ENCODE peak calls at places on chromosome 20, in ten cellular contexts. A, F, M, V, U, P, B, X, S and E are unnamed samples.

GRCh38 chr20:9068896-9069663 is at the start of gene PLCB4:
- DNase-seq in V (peak; percentile 78), P (no peak), S (no peak), M (no peak), X (peak; percentile 96), A (no peak), F (peak; percentile 53), U (no peak), B (no peak), E (peak; percentile 47)

GRCh38 chr20:20463933-20464374 is 96.0 kb downstream of the INSM1 start:
- DNase-seq in X (peak; percentile 61), B (no peak), V (no peak), M (no peak), S (no peak), A (no peak), P (no peak), F (no peak), U (no peak), E (no peak)

GRCh38 chr20:31857861-31858835 is 12.2 kb downstream of the DUSP15 start:
- DNase-seq in F (no peak), X (no peak), V (no peak), M (no peak), B (no peak), S (no peak), A (no peak), U (no peak), P (no peak), E (no peak)

GRCh38 chr20:59657459-59658046 is 53.2 kb downstream of the PHACTR3 start:
- DNase-seq in S (no peak), A (no peak), B (no peak), M (no peak), X (no peak), F (no peak), V (no peak), P (no peak), U (no peak), E (no peak)

GRCh38 chr20:45402946-45403345 is 5.1 kb upstream of the DBNDD2 start:
- DNase-seq in V (no peak), P (no peak), B (no peak), A (no peak), U (no peak), M (no peak), X (no peak), S (no peak), F (peak; percentile 27), E (no peak)

GRCh38 chr20:46558511-46558959 is 8.1 kb upstream of the OCSTAMP start:
- DNase-seq in U (no peak), P (no peak), V (no peak), S (peak; percentile 27), A (no peak), M (peak; percentile 94), B (peak; percentile 41), F (peak; percentile 78), X (peak; percentile 13), E (peak; percentile 53)

GRCh38 chr20:63782051-63782471 is 42.5 kb downstream of the SLC2A4RG start:
- DNase-seq in X (no peak), P (peak; percentile 48), F (no peak), M (no peak), V (no peak), S (peak; percentile 28), U (peak; percentile 4), B (no peak), A (no peak), E (no peak)

GRCh38 chr20:5642155-5642981 is 107.8 kb upstream of the SHLD1 start:
- DNase-seq in S (no peak), A (no peak), B (no peak), U (no peak), F (no peak), P (no peak), X (peak; percentile 11), M (no peak), V (peak; percentile 35), E (no peak)

GRCh38 chr20:8305449-8305978 is 173.4 kb downstream of the PLCB1 start:
- DNase-seq in M (no peak), F (peak; percentile 32), X (no peak), U (peak; percentile 50), S (peak; percentile 90), V (no peak), A (peak; percentile 52), P (peak; percentile 45), B (peak; percentile 52), E (no peak)

GRCh38 chr20:51563141-51563596 is 20.6 kb upstream of the NFATC2 start:
- DNase-seq in B (no peak), S (no peak), V (no peak), U (no peak), M (no peak), P (no peak), X (no peak), F (no peak), A (no peak), E (no peak)

GRCh38 chr20:40956926-40957760 is 71.5 kb upstream of the TOP1 start:
- DNase-seq in B (no peak), S (no peak), F (no peak), M (no peak), U (no peak), P (no peak), V (no peak), A (no peak), X (no peak), E (peak; percentile 20)

GRCh38 chr20:35327074-35327976 is 35.1 kb upstream of the FAM83C start:
- DNase-seq in P (no peak), U (no peak), A (no peak), X (no peak), M (no peak), F (peak; percentile 68), V (no peak), S (peak; percentile 75), B (no peak), E (no peak)

GRCh38 chr20:58331961-58332551 is 22.5 kb downstream of the RAB22A start:
- DNase-seq in A (no peak), F (no peak), S (no peak), B (no peak), P (no peak), U (no peak), M (no peak), X (no peak), V (no peak), E (no peak)

GRCh38 chr20:10632681-10633509 is 40.9 kb downstream of the JAG1 start:
- DNase-seq in V (no peak), A (no peak), U (no peak), P (no peak), B (no peak), S (no peak), X (no peak), F (no peak), M (no peak), E (no peak)

GRCh38 chr20:44532248-44532980 is 10.5 kb upstream of the SERINC3 start:
- DNase-seq in M (no peak), A (no peak), X (no peak), B (no peak), F (no peak), S (no peak), U (no peak), V (peak; percentile 22), P (no peak), E (no peak)

GRCh38 chr20:10278416-10278815 is 59.8 kb downstream of the SNAP25 start:
- DNase-seq in P (no peak), X (no peak), B (no peak), S (no peak), U (no peak), F (no peak), M (no peak), V (no peak), A (no peak), E (no peak)

GRCh38 chr20:19540401-19540800 is 217.7 kb upstream of the RIN2 start:
- DNase-seq in M (no peak), A (no peak), P (peak; percentile 7), U (no peak), V (no peak), B (no peak), F (no peak), S (no peak), X (no peak), E (no peak)

GRCh38 chr20:50034567-50035170 is 51.9 kb downstream of the SNAI1 start:
- DNase-seq in X (no peak), A (no peak), P (no peak), S (peak; percentile 54), F (no peak), B (no peak), V (no peak), M (no peak), U (no peak), E (no peak)

GRCh38 chr20:58131111-58131510 is 97.3 kb downstream of the ANKRD60 start:
- DNase-seq in X (peak; percentile 80), F (no peak), M (no peak), A (no peak), U (no peak), S (peak; percentile 65), P (no peak), B (no peak), V (peak; percentile 8), E (peak; percentile 47)

GRCh38 chr20:24981750-24982149 is 10.8 kb downstream of the APMAP start:
- DNase-seq in A (no peak), F (no peak), X (no peak), M (no peak), V (no peak), U (no peak), S (no peak), P (no peak), B (no peak), E (peak; percentile 43)

GRCh38 chr20:61254881-61255589 is 3.0 kb downstream of the CDH4 start:
- DNase-seq in B (no peak), U (no peak), F (peak; percentile 72), X (no peak), P (no peak), S (no peak), V (no peak), M (peak; percentile 88), A (no peak), E (no peak)

GRCh38 chr20:16423311-16424212 is 149.7 kb downstream of the KIF16B start:
- DNase-seq in M (no peak), B (no peak), A (no peak), U (no peak), X (no peak), P (no peak), V (no peak), S (no peak), F (peak; percentile 14), E (no peak)

GRCh38 chr20:1005452-1006027 is 3.4 kb upstream of the RSPO4 start:
- DNase-seq in A (no peak), F (peak; percentile 10), X (peak; percentile 22), P (no peak), U (no peak), V (no peak), S (peak; percentile 65), M (peak; percentile 3), B (peak; percentile 7), E (no peak)

GRCh38 chr20:41095110-41095969 is 42.0 kb upstream of the PLCG1 start:
- DNase-seq in F (peak; percentile 57), S (peak; percentile 91), V (peak; percentile 63), M (no peak), U (peak; percentile 18), X (peak; percentile 51), P (peak; percentile 40), A (peak; percentile 34), B (peak; percentile 42), E (no peak)

GRCh38 chr20:32466739-32467505 is 108.8 kb downstream of the ASXL1 start:
- DNase-seq in M (no peak), X (no peak), V (no peak), F (no peak), U (no peak), A (no peak), B (no peak), P (no peak), S (no peak), E (no peak)

GRCh38 chr20:64139200-64140081 is 24.8 kb upstream of the MYT1 start:
- DNase-seq in U (no peak), F (no peak), V (no peak), X (no peak), B (no peak), M (no peak), P (no peak), A (no peak), S (no peak), E (no peak)

GRCh38 chr20:23294671-23295070 is 55.9 kb upstream of the NXT1 start:
- DNase-seq in V (no peak), F (no peak), A (no peak), U (no peak), X (no peak), M (no peak), B (no peak), S (no peak), P (no peak), E (no peak)

GRCh38 chr20:5080384-5080877 is 39.3 kb downstream of the PCNA start:
- DNase-seq in M (no peak), A (peak; percentile 8), F (peak; percentile 20), B (no peak), P (no peak), U (no peak), V (no peak), S (no peak), X (no peak), E (peak; percentile 57)